ENCODE peak calls at places on chromosome 3, in five cellular contexts. Z is gastrocnemius medialis, S is body of pancreas, B is HepG2, Q is GM12891. V is an unnamed sample.

GRCh38 chr3:30440880-30441279 is 165.5 kb upstream of the TGFBR2 start:
- DNase-seq in Z (peak), S (peak), B (no peak), Q (no peak), V (no peak)

GRCh38 chr3:194808709-194809108 is 123.0 kb downstream of the FAM43A start:
- DNase-seq in Z (no peak), S (no peak), B (no peak), Q (no peak), V (no peak)

GRCh38 chr3:148816427-148816826 is 11.2 kb upstream of the CPB1 start:
- DNase-seq in Z (no peak), S (no peak), B (no peak), Q (no peak), V (no peak)

GRCh38 chr3:57855281-57855680 is 99.2 kb downstream of the SLMAP start:
- DNase-seq in Z (no peak), S (no peak), B (no peak), Q (no peak), V (no peak)

GRCh38 chr3:141740349-141740748 is 2.3 kb downstream of the RNF7 start:
- DNase-seq in Z (no peak), S (no peak), B (no peak), Q (no peak), V (no peak)

GRCh38 chr3:126300001-126300760 is 57.0 kb downstream of the KLF15 start:
- DNase-seq in Z (no peak), S (no peak), B (no peak), Q (no peak), V (no peak)

GRCh38 chr3:71062920-71063767 is 520.4 kb downstream of the FOXP1 start:
- DNase-seq in Z (no peak), S (no peak), B (no peak), Q (no peak), V (peak)

GRCh38 chr3:101803152-101803782 is 24.3 kb downstream of the NXPE3 start:
- DNase-seq in Z (peak), S (peak), B (peak), Q (no peak), V (peak)

GRCh38 chr3:5013021-5013906 is 34.0 kb downstream of the BHLHE40 start:
- DNase-seq in Z (no peak), S (no peak), B (peak), Q (no peak), V (peak)

GRCh38 chr3:111913163-111913763 is 54.2 kb downstream of the PHLDB2 start:
- DNase-seq in Z (no peak), S (no peak), B (no peak), Q (no peak), V (no peak)

GRCh38 chr3:5226783-5227182 is 39.3 kb downstream of the EDEM1 start:
- DNase-seq in Z (no peak), S (no peak), B (peak), Q (no peak), V (peak)

GRCh38 chr3:70156808-70157207 is 155.6 kb downstream of the MDFIC2 start:
- DNase-seq in Z (no peak), S (no peak), B (no peak), Q (no peak), V (no peak)

GRCh38 chr3:115217678-115218451 is 70.8 kb upstream of the ZBTB20 start:
- DNase-seq in Z (no peak), S (no peak), B (peak), Q (no peak), V (peak)

DNA sequence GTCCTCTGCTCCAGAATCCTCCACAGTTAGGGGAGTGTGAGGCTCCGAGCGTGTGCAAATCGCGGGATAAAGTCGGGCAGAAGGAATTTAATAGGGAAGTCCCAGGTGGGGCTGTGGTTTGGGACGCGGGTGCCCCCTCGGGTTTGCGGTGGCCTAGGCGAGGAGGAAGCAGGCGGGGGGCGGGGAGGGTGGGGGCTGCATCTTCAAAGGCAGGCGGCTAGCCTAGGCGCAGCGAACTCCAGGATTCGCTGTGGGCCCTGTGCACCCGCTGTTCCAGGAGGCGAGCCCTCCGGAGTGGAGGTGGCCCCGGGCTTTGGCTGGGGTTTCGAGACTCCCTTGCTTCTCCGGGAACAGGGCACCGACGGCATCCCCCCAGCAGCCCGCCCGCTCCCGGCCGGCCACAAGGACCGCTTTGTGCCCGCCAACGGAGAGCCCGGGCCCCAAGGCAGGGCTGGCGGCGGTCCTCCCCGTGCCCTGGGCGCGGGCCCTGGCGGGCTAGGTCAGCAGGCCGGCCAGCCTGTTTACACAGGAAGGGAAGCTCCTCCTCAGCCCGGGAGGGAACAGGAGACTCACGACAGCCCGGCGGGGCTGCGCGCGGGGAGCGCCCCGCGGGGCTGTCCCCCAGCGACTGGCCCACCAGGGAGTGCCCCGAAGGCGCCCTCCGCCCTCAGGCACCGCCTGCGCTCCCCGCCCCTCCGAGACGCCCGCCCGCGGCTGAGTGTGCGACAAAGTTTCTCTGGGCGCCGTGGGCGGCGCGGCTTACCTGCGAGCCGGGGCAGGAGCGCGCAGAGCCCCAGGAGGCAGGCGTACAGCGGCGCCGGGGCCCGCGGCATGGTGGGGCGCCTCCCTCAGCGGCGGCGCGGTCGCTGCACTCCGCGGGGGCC is 755 bp downstream of the ITGB5 start:
- DNase-seq in Z (peak), S (peak), B (peak), Q (peak), V (no peak)
- TF ChIP-seq POLR2A in Z (peak), S (peak), B (peak), Q (no peak), V (no peak)

DNA sequence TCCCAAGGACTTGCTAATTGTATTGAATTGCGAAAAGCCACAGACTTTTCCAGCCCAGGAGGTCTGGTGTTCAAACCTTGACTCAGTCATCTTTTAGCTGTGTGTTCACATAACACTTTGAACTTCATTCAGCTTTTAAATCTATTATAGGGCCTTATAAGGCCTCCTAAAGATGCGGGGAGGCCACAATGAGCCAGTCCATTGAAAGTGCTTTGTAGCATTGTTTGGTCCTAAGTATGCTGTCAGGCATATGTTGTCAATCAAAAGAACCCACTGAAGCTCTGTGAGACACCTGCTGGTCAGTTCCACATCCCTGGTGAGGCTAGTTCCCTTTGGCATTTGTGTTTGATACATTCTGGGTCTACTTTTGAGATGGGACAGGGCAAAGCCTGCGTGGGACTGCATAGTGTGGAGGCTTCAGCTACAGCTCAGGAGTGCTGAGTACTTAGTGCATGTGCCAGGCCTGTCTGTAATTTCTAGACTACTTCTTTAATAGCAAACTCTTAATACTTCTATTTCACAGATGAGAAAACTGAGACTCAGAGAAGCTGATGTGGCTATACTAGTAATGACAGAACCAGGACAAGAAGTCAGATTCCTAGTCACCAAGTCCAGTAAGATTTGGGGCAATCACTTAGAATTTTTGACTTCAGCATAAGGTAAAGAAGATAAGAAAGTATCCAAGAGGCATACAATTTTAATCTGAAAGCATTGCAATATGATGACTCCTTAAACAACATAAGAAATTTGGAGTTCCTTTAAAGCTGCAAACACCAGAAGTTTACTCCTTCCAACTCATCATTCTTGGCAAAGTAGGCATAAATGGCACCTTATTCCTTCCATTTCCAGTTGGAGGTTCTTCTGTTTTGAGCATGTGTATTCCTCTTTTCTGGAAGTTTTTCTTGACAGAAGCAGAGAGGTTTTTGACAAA is 213.0 kb downstream of the PDCD6IP start:
- DNase-seq in Z (no peak), S (no peak), B (peak), Q (no peak), V (no peak)
- TF ChIP-seq POLR2A in Z (no peak), S (no peak), B (no peak), Q (no peak), V (no peak)

DNA sequence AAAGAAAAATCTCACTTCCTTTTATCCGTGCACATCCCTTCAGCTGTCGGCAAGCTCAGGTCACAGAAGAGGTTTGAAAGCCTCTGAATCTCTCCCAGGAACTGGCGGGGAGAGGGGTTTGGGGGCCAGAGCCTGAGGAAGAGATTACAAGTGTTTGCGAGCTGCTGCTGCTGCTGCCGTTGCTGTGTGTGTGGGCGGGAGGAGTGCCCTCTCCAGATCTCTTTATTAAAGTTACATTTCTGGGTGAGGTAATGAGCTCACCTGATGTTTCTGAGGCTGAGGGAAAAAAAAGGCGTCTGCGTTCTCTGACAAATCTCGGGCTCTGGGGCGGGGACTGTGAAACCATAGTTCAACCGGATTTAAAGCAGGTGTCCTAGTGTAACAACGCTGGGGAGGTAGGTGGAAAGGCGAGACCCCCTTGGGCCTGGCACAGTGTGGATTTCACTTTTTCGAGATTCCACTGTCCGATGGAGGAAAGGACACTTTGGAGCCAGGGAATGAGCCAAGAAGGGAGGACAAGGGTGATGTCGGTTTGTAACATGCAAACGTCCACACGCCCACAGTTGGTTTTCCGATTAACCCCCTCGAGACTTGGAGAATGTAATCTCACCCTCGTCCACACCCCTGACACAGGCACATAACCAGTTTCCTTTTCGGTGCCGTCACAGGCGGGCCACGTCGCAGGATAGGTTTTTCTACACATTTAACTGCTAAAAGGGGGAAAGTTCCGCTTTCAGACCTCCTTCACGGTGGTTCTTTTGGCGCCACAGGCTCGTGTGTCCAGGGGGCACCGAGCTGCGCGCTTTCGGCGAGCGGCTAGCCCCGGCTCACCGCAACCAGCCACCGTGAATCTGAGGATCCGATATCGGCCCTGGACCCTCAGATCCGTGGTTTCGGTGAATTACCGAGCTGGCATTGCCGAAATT is 2.1 kb downstream of the ALCAM start:
- DNase-seq in Z (no peak), S (peak), B (peak), Q (no peak), V (peak)
- TF ChIP-seq POLR2A in Z (no peak), S (peak), B (peak), Q (peak), V (no peak)

GRCh38 chr3:127784283-127784682 is 38.0 kb downstream of the MGLL start:
- DNase-seq in Z (no peak), S (no peak), B (no peak), Q (no peak), V (no peak)

GRCh38 chr3:127785711-127786265 is 36.5 kb downstream of the MGLL start:
- DNase-seq in Z (no peak), S (no peak), B (no peak), Q (no peak), V (no peak)

GRCh38 chr3:127783166-127783565 is 39.1 kb downstream of the MGLL start:
- DNase-seq in Z (no peak), S (no peak), B (no peak), Q (no peak), V (no peak)

GRCh38 chr3:127786358-127787070 is 35.8 kb downstream of the MGLL start:
- DNase-seq in Z (peak), S (peak), B (no peak), Q (no peak), V (no peak)

DNA sequence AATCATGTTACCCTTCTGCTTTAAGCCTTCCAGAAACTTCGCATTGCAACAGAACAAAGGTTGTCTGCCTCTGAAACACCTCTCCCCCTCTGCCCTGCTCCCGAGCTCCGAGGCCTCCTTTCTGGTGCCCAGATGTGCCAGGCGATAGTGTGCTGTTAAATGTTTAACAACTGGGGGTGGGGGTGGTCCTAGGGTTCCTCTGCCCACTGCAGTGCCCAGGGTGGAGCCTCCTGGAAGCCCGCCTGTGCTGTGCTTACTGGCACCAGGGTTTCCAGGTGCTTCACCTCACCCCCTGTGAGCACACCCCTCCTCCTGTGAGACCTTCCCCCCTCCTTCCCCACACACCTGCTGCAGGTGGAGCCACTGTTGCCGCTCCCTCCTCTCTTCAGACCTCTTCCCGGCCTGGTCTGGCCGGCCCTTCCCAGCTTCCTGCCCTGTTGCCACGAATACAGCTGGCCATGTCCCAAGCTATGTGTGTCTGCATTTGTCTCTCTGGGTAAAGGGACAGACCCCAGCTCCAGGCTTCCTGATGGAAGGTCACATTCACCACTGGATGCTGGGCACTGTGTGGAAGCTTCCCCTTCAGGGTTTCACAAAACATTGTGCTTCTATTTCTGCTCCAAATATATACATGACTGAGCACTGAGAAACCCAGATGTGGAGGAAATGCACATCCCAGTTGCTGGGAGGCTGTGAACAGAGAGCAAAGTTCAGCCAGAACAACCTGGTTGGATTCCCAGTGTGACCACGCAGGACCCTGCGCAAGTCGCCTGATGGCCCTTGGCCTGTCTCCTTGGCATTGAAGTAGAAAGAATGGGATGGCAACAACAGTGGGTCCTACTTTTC is 37.2 kb downstream of the MGLL start:
- DNase-seq in Z (no peak), S (no peak), B (no peak), Q (no peak), V (no peak)
- TF ChIP-seq POLR2A in Z (no peak), S (no peak), B (no peak), Q (no peak), V (no peak)

GRCh38 chr3:50268703-50269451 is at the start of gene SEMA3B:
- DNase-seq in Z (no peak), S (peak), B (peak), Q (no peak), V (no peak)
- TF ChIP-seq POLR2A in Z (no peak), S (peak), B (peak), Q (no peak), V (no peak)

GRCh38 chr3:37521403-37521802 is 340.3 kb upstream of the CTDSPL start:
- DNase-seq in Z (no peak), S (no peak), B (no peak), Q (no peak), V (no peak)
- TF ChIP-seq POLR2A in Z (no peak), S (no peak), B (no peak), Q (no peak), V (no peak)